ENCODE peak calls at places on chromosomes 7 and 10, in ten cellular contexts. One of them, this sample, is unnamed.

GRCh38 chr7:86961686-86962085 is 97.8 kb downstream of the ELAPOR2 start:
- DNase-seq in tibial artery: no peak
- DNase-seq in choroid plexus epithelial cell: no peak
- DNase-seq in AG10803: peak
- DNase-seq in kidney: no peak
- DNase-seq in cardiac muscle cell: no peak
- DNase-seq in epithelial cell of proximal tubule: no peak
- DNase-seq in IMR-90: no peak
- DNase-seq in fibroblast of lung: no peak
- DNase-seq in breast epithelium: no peak
- DNase-seq in this sample: no peak

GRCh38 chr7:105691692-105692564 is 110.6 kb upstream of the EFCAB10 start:
- DNase-seq in tibial artery: peak
- DNase-seq in choroid plexus epithelial cell: peak
- DNase-seq in AG10803: peak
- DNase-seq in kidney: peak
- DNase-seq in cardiac muscle cell: peak
- DNase-seq in epithelial cell of proximal tubule: no peak
- DNase-seq in IMR-90: peak
- DNase-seq in fibroblast of lung: peak
- DNase-seq in breast epithelium: peak
- DNase-seq in this sample: no peak

GRCh38 chr10:24306507-24306875 is 97.6 kb downstream of the KIAA1217 start:
- DNase-seq in tibial artery: no peak
- DNase-seq in choroid plexus epithelial cell: peak
- DNase-seq in AG10803: no peak
- DNase-seq in kidney: no peak
- DNase-seq in cardiac muscle cell: no peak
- DNase-seq in epithelial cell of proximal tubule: no peak
- DNase-seq in IMR-90: no peak
- DNase-seq in fibroblast of lung: no peak
- DNase-seq in breast epithelium: no peak
- DNase-seq in this sample: no peak

GRCh38 chr7:73623798-73624668 is at the start of gene MLXIPL:
- DNase-seq in tibial artery: no peak
- DNase-seq in choroid plexus epithelial cell: peak
- DNase-seq in AG10803: peak
- DNase-seq in kidney: peak
- DNase-seq in cardiac muscle cell: peak
- DNase-seq in epithelial cell of proximal tubule: no peak
- DNase-seq in IMR-90: no peak
- DNase-seq in fibroblast of lung: peak
- DNase-seq in breast epithelium: peak
- DNase-seq in this sample: no peak

GRCh38 chr7:158868754-158869410 is 12.5 kb downstream of the DYNC2I1 start:
- DNase-seq in tibial artery: no peak
- DNase-seq in choroid plexus epithelial cell: no peak
- DNase-seq in AG10803: peak
- DNase-seq in kidney: no peak
- DNase-seq in cardiac muscle cell: no peak
- DNase-seq in epithelial cell of proximal tubule: no peak
- DNase-seq in IMR-90: no peak
- DNase-seq in fibroblast of lung: no peak
- DNase-seq in breast epithelium: no peak
- DNase-seq in this sample: no peak

GRCh38 chr10:74026428-74026979 is 28.6 kb downstream of the VCL start:
- DNase-seq in tibial artery: no peak
- DNase-seq in choroid plexus epithelial cell: no peak
- DNase-seq in AG10803: no peak
- DNase-seq in kidney: no peak
- DNase-seq in cardiac muscle cell: no peak
- DNase-seq in epithelial cell of proximal tubule: no peak
- DNase-seq in IMR-90: no peak
- DNase-seq in fibroblast of lung: no peak
- DNase-seq in breast epithelium: no peak
- DNase-seq in this sample: no peak

GRCh38 chr10:7525314-7526016 is 114.6 kb upstream of the SFMBT2 start:
- DNase-seq in tibial artery: no peak
- DNase-seq in choroid plexus epithelial cell: peak
- DNase-seq in AG10803: peak
- DNase-seq in kidney: no peak
- DNase-seq in cardiac muscle cell: peak
- DNase-seq in epithelial cell of proximal tubule: peak
- DNase-seq in IMR-90: peak
- DNase-seq in fibroblast of lung: peak
- DNase-seq in breast epithelium: no peak
- DNase-seq in this sample: peak

GRCh38 chr10:61081331-61081730 is 137.3 kb upstream of the RHOBTB1 start:
- DNase-seq in tibial artery: no peak
- DNase-seq in choroid plexus epithelial cell: peak
- DNase-seq in AG10803: no peak
- DNase-seq in kidney: peak
- DNase-seq in cardiac muscle cell: no peak
- DNase-seq in epithelial cell of proximal tubule: no peak
- DNase-seq in IMR-90: no peak
- DNase-seq in fibroblast of lung: no peak
- DNase-seq in breast epithelium: no peak
- DNase-seq in this sample: no peak

DNA sequence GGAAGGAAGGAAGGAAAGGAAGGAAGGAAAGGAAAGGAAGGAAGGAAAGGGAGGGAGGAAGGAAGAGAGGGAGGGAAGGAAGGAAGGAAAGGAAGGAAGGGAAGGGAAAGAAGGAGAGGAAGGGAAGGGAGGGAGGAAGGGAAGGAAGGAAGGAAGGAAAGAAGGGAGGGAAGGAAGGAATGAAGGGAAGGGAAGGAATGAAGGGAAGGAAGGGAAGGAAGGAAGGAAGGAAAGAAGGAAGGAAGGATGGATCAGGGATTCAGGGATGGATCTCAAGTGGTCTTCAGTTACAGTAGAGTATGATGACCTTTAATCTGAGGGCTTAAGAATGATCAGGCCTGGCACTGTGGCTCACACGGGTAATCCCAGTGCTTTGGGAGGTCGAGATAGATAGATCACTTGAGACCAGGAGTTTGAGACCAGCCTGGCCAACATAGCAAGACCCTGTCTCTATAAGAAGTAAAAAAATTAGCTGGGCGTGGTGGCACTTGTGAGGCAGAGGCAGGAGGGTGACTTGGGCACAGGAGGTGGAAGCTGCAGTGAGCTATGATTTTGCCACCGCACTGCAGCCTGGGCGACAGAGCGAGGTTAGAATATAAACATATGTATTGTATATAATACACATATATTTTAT is 760 bp upstream of the FOXK1 start:
- DNase-seq in tibial artery: no peak
- DNase-seq in choroid plexus epithelial cell: no peak
- DNase-seq in AG10803: no peak
- DNase-seq in kidney: no peak
- DNase-seq in cardiac muscle cell: no peak
- DNase-seq in epithelial cell of proximal tubule: no peak
- DNase-seq in IMR-90: no peak
- DNase-seq in fibroblast of lung: no peak
- DNase-seq in breast epithelium: no peak
- DNase-seq in this sample: no peak
- H3K4me3 ChIP-seq in tibial artery: peak
- H3K4me3 ChIP-seq in choroid plexus epithelial cell: peak
- H3K4me3 ChIP-seq in AG10803: peak
- H3K4me3 ChIP-seq in kidney: no peak
- H3K4me3 ChIP-seq in cardiac muscle cell: no peak
- H3K4me3 ChIP-seq in epithelial cell of proximal tubule: peak
- H3K4me3 ChIP-seq in IMR-90: peak
- H3K4me3 ChIP-seq in fibroblast of lung: no peak
- H3K4me3 ChIP-seq in breast epithelium: peak
- H3K4me3 ChIP-seq in this sample: peak

GRCh38 chr7:49773939-49774458 is 561 bp downstream of the VWC2 start:
- DNase-seq in tibial artery: no peak
- DNase-seq in choroid plexus epithelial cell: no peak
- DNase-seq in AG10803: no peak
- DNase-seq in kidney: no peak
- DNase-seq in cardiac muscle cell: no peak
- DNase-seq in epithelial cell of proximal tubule: no peak
- DNase-seq in IMR-90: no peak
- DNase-seq in fibroblast of lung: no peak
- DNase-seq in breast epithelium: no peak
- DNase-seq in this sample: no peak

GRCh38 chr7:49776994-49777393 is 3.6 kb downstream of the VWC2 start:
- DNase-seq in tibial artery: no peak
- DNase-seq in choroid plexus epithelial cell: no peak
- DNase-seq in AG10803: no peak
- DNase-seq in kidney: no peak
- DNase-seq in cardiac muscle cell: no peak
- DNase-seq in epithelial cell of proximal tubule: no peak
- DNase-seq in IMR-90: no peak
- DNase-seq in fibroblast of lung: no peak
- DNase-seq in breast epithelium: no peak
- DNase-seq in this sample: no peak

GRCh38 chr7:49774459-49775064 is 1.1 kb downstream of the VWC2 start:
- DNase-seq in tibial artery: no peak
- DNase-seq in choroid plexus epithelial cell: no peak
- DNase-seq in AG10803: no peak
- DNase-seq in kidney: no peak
- DNase-seq in cardiac muscle cell: no peak
- DNase-seq in epithelial cell of proximal tubule: no peak
- DNase-seq in IMR-90: no peak
- DNase-seq in fibroblast of lung: no peak
- DNase-seq in breast epithelium: no peak
- DNase-seq in this sample: no peak

GRCh38 chr7:49775949-49776443 is 2.6 kb downstream of the VWC2 start:
- DNase-seq in tibial artery: no peak
- DNase-seq in choroid plexus epithelial cell: no peak
- DNase-seq in AG10803: no peak
- DNase-seq in kidney: no peak
- DNase-seq in cardiac muscle cell: no peak
- DNase-seq in epithelial cell of proximal tubule: no peak
- DNase-seq in IMR-90: no peak
- DNase-seq in fibroblast of lung: no peak
- DNase-seq in breast epithelium: no peak
- DNase-seq in this sample: no peak

DNA sequence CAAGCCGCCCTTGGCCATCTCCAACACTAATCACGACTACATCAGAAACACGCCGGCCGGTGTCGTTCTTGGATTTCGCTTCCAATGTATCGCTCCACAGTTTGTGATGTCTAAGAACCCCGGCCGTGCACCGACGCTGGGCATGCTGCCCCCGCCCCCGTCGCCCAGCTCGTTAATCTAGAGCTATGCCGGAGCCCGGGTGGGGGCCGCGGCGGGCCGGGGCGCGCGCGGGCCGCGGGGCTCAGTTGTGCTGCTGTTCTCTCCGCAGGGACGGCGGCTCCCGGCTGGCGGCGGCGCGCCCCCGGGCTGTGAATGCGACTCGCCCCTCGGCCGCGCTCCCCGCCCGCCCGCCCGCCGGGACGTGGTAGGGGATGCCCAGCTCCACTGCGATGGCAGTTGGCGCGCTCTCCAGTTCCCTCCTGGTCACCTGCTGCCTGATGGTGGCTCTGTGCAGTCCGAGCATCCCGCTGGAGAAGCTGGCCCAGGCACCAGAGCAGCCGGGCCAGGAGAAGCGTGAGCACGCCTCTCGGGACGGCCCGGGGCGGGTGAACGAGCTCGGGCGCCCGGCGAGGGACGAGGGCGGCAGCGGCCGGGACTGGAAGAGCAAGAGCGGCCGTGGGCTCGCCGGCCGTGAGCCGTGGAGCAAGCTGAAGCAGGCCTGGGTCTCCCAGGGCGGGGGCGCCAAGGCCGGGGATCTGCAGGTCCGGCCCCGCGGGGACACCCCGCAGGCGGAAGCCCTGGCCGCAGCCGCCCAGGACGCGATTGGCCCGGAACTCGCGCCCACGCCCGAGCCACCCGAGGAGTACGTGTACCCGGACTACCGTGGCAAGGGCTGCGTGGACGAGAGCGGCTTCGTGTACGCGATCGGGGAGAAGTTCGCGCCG is 1.9 kb downstream of the VWC2 start:
- DNase-seq in tibial artery: no peak
- DNase-seq in choroid plexus epithelial cell: no peak
- DNase-seq in AG10803: no peak
- DNase-seq in kidney: no peak
- DNase-seq in cardiac muscle cell: peak
- DNase-seq in epithelial cell of proximal tubule: no peak
- DNase-seq in IMR-90: no peak
- DNase-seq in fibroblast of lung: no peak
- DNase-seq in breast epithelium: no peak
- DNase-seq in this sample: no peak
- TF ChIP-seq CTCF in tibial artery: no peak
- TF ChIP-seq CTCF in choroid plexus epithelial cell: no peak
- TF ChIP-seq CTCF in AG10803: no peak
- TF ChIP-seq CTCF in kidney: no peak
- TF ChIP-seq CTCF in cardiac muscle cell: no peak
- TF ChIP-seq CTCF in epithelial cell of proximal tubule: no peak
- TF ChIP-seq CTCF in IMR-90: no peak
- TF ChIP-seq CTCF in fibroblast of lung: no peak
- TF ChIP-seq CTCF in breast epithelium: no peak
- TF ChIP-seq CTCF in this sample: no peak

GRCh38 chr10:124742418-124743187 is 1.6 kb downstream of the FAM53B start:
- DNase-seq in tibial artery: no peak
- DNase-seq in choroid plexus epithelial cell: peak
- DNase-seq in AG10803: peak
- DNase-seq in kidney: no peak
- DNase-seq in cardiac muscle cell: peak
- DNase-seq in epithelial cell of proximal tubule: no peak
- DNase-seq in IMR-90: no peak
- DNase-seq in fibroblast of lung: peak
- DNase-seq in breast epithelium: no peak
- DNase-seq in this sample: no peak

GRCh38 chr10:124740374-124741280 is 3.6 kb downstream of the FAM53B start:
- DNase-seq in tibial artery: peak
- DNase-seq in choroid plexus epithelial cell: peak
- DNase-seq in AG10803: peak
- DNase-seq in kidney: peak
- DNase-seq in cardiac muscle cell: peak
- DNase-seq in epithelial cell of proximal tubule: no peak
- DNase-seq in IMR-90: peak
- DNase-seq in fibroblast of lung: peak
- DNase-seq in breast epithelium: no peak
- DNase-seq in this sample: no peak

GRCh38 chr10:124743188-124744046 is 761 bp downstream of the FAM53B start:
- DNase-seq in tibial artery: no peak
- DNase-seq in choroid plexus epithelial cell: peak
- DNase-seq in AG10803: peak
- DNase-seq in kidney: peak
- DNase-seq in cardiac muscle cell: peak
- DNase-seq in epithelial cell of proximal tubule: no peak
- DNase-seq in IMR-90: no peak
- DNase-seq in fibroblast of lung: peak
- DNase-seq in breast epithelium: no peak
- DNase-seq in this sample: no peak

GRCh38 chr10:124741281-124741921 is 2.8 kb downstream of the FAM53B start:
- DNase-seq in tibial artery: peak
- DNase-seq in choroid plexus epithelial cell: peak
- DNase-seq in AG10803: peak
- DNase-seq in kidney: peak
- DNase-seq in cardiac muscle cell: peak
- DNase-seq in epithelial cell of proximal tubule: no peak
- DNase-seq in IMR-90: peak
- DNase-seq in fibroblast of lung: peak
- DNase-seq in breast epithelium: no peak
- DNase-seq in this sample: no peak

DNA sequence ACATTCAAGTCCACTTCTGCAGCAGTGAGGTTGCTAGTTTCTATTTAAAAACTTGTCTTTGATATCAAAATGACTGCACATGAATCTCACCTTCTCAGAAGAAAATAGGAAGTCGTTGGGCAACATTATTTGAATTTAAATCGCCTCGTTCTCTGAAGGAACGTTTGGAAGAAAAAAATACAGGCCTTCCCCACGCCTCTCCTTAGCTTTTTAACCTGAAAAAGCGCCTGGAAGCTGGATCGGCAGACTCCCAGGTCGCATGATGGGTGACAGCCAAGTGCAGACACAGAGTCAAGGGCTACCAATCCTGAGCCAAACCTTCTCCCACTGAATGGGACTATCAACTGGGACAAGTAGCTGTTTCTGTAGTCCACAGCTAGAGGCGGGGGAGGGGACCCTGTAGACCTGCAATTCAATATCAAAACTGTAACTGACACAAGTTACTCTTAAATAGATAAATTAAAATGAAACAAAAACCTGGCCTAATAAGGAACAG is 2.2 kb downstream of the FAM53B start:
- DNase-seq in tibial artery: no peak
- DNase-seq in choroid plexus epithelial cell: no peak
- DNase-seq in AG10803: no peak
- DNase-seq in kidney: peak
- DNase-seq in cardiac muscle cell: no peak
- DNase-seq in epithelial cell of proximal tubule: no peak
- DNase-seq in IMR-90: no peak
- DNase-seq in fibroblast of lung: no peak
- DNase-seq in breast epithelium: no peak
- DNase-seq in this sample: no peak
- H3K4me3 ChIP-seq in tibial artery: peak
- H3K4me3 ChIP-seq in choroid plexus epithelial cell: peak
- H3K4me3 ChIP-seq in AG10803: no peak
- H3K4me3 ChIP-seq in kidney: peak
- H3K4me3 ChIP-seq in cardiac muscle cell: no peak
- H3K4me3 ChIP-seq in epithelial cell of proximal tubule: peak
- H3K4me3 ChIP-seq in IMR-90: no peak
- H3K4me3 ChIP-seq in fibroblast of lung: no peak
- H3K4me3 ChIP-seq in breast epithelium: peak
- H3K4me3 ChIP-seq in this sample: peak

GRCh38 chr7:66523409-66523808 is 105.3 kb upstream of the KCTD7 start:
- DNase-seq in tibial artery: no peak
- DNase-seq in choroid plexus epithelial cell: no peak
- DNase-seq in AG10803: no peak
- DNase-seq in kidney: no peak
- DNase-seq in cardiac muscle cell: no peak
- DNase-seq in epithelial cell of proximal tubule: no peak
- DNase-seq in IMR-90: no peak
- DNase-seq in fibroblast of lung: no peak
- DNase-seq in breast epithelium: no peak
- DNase-seq in this sample: no peak

GRCh38 chr7:66521675-66522074 is 107.0 kb upstream of the KCTD7 start:
- DNase-seq in tibial artery: no peak
- DNase-seq in choroid plexus epithelial cell: no peak
- DNase-seq in AG10803: no peak
- DNase-seq in kidney: no peak
- DNase-seq in cardiac muscle cell: no peak
- DNase-seq in epithelial cell of proximal tubule: no peak
- DNase-seq in IMR-90: no peak
- DNase-seq in fibroblast of lung: no peak
- DNase-seq in breast epithelium: no peak
- DNase-seq in this sample: no peak

GRCh38 chr7:66518151-66518691 is 110.5 kb upstream of the KCTD7 start:
- DNase-seq in tibial artery: no peak
- DNase-seq in choroid plexus epithelial cell: no peak
- DNase-seq in AG10803: no peak
- DNase-seq in kidney: no peak
- DNase-seq in cardiac muscle cell: no peak
- DNase-seq in epithelial cell of proximal tubule: no peak
- DNase-seq in IMR-90: no peak
- DNase-seq in fibroblast of lung: no peak
- DNase-seq in breast epithelium: no peak
- DNase-seq in this sample: no peak

GRCh38 chr7:66524738-66525137 is 103.9 kb upstream of the KCTD7 start:
- DNase-seq in tibial artery: no peak
- DNase-seq in choroid plexus epithelial cell: no peak
- DNase-seq in AG10803: no peak
- DNase-seq in kidney: no peak
- DNase-seq in cardiac muscle cell: no peak
- DNase-seq in epithelial cell of proximal tubule: no peak
- DNase-seq in IMR-90: no peak
- DNase-seq in fibroblast of lung: no peak
- DNase-seq in breast epithelium: no peak
- DNase-seq in this sample: no peak

GRCh38 chr7:66522518-66522917 is 106.2 kb upstream of the KCTD7 start:
- DNase-seq in tibial artery: no peak
- DNase-seq in choroid plexus epithelial cell: no peak
- DNase-seq in AG10803: no peak
- DNase-seq in kidney: no peak
- DNase-seq in cardiac muscle cell: no peak
- DNase-seq in epithelial cell of proximal tubule: no peak
- DNase-seq in IMR-90: no peak
- DNase-seq in fibroblast of lung: no peak
- DNase-seq in breast epithelium: no peak
- DNase-seq in this sample: no peak
- TF ChIP-seq CTCF in tibial artery: no peak
- TF ChIP-seq CTCF in choroid plexus epithelial cell: peak
- TF ChIP-seq CTCF in AG10803: peak
- TF ChIP-seq CTCF in kidney: peak
- TF ChIP-seq CTCF in cardiac muscle cell: peak
- TF ChIP-seq CTCF in epithelial cell of proximal tubule: peak
- TF ChIP-seq CTCF in IMR-90: peak
- TF ChIP-seq CTCF in fibroblast of lung: no peak
- TF ChIP-seq CTCF in breast epithelium: no peak
- TF ChIP-seq CTCF in this sample: peak